ENCODE peak calls at places on chromosomes 6 and 20, in ten cellular contexts. R is NCI-H345, G is AG09309, U is KBM-7, A is lower lobe of right lung, Y is naive B cell, L is AML-193, P is posterior cingulate gyrus, X is renal cortical epithelial cell, K is amygdala. Z is an unnamed sample.

GRCh38 chr6:51569594-51569993 is 517.8 kb downstream of the PKHD1 start:
- DNase-seq in P (no peak), A (no peak), K (no peak), G (no peak), U (no peak), X (no peak), R (no peak), L (no peak), Y (no peak), Z (no peak)

GRCh38 chr20:14178952-14179351 is 158.5 kb downstream of the FLRT3 start:
- DNase-seq in K (no peak), P (no peak), A (no peak), G (no peak), X (no peak), L (no peak), U (no peak), R (no peak), Y (no peak), Z (no peak)

GRCh38 chr20:47792021-47792618 is 6.8 kb upstream of the SULF2 start:
- DNase-seq in L (no peak), R (peak), K (no peak), P (no peak), Y (no peak), U (no peak), A (peak), G (peak), X (peak), Z (no peak)

GRCh38 chr20:36461600-36462439 is 79.5 kb upstream of the MYL9 start:
- DNase-seq in A (peak), R (peak), U (peak), Y (no peak), G (no peak), X (no peak), L (peak), K (peak), P (no peak), Z (peak)

GRCh38 chr6:102118034-102118433 is 724.5 kb downstream of the GRIK2 start:
- DNase-seq in Y (no peak), U (no peak), R (no peak), L (no peak), A (no peak), P (no peak), X (no peak), K (no peak), G (no peak), Z (no peak)

GRCh38 chr6:116971959-116972358 is 94.9 kb downstream of the RFX6 start:
- DNase-seq in Y (peak), K (no peak), G (peak), L (peak), P (no peak), R (peak), U (peak), X (peak), A (no peak), Z (no peak)

GRCh38 chr6:79913369-79913768 is 34.0 kb downstream of the ELOVL4 start:
- DNase-seq in X (no peak), G (no peak), U (no peak), L (no peak), P (no peak), A (no peak), K (no peak), R (no peak), Y (no peak), Z (no peak)

GRCh38 chr6:51108563-51109234 is 290.0 kb downstream of the TFAP2B start:
- DNase-seq in A (no peak), R (no peak), Y (no peak), K (no peak), P (no peak), U (no peak), G (no peak), X (no peak), L (no peak), Z (no peak)

GRCh38 chr20:14801591-14802325 is 464.3 kb upstream of the FLRT3 start:
- DNase-seq in G (no peak), K (no peak), Y (no peak), U (no peak), L (no peak), X (no peak), R (no peak), A (no peak), P (no peak), Z (no peak)

GRCh38 chr20:47843886-47844567 is 58.7 kb upstream of the SULF2 start:
- DNase-seq in R (no peak), A (no peak), X (peak), Y (no peak), G (no peak), K (no peak), P (no peak), U (no peak), L (no peak), Z (no peak)

GRCh38 chr6:149887343-149887742 is 10.6 kb downstream of the RAET1E start:
- DNase-seq in U (no peak), Y (no peak), A (no peak), L (no peak), R (no peak), K (no peak), X (no peak), P (no peak), G (no peak), Z (no peak)

GRCh38 chr6:27871919-27872633 is 40.1 kb downstream of the OR2B2 start:
- DNase-seq in G (peak), K (no peak), U (no peak), L (peak), R (peak), X (peak), P (no peak), Y (peak), A (peak), Z (peak)

GRCh38 chr20:58406422-58407001 is 17.5 kb downstream of the VAPB start:
- DNase-seq in X (no peak), R (no peak), G (no peak), A (no peak), U (no peak), L (no peak), P (no peak), K (no peak), Y (no peak), Z (no peak)

GRCh38 chr6:138052783-138053182 is 54.4 kb downstream of the PERP start:
- DNase-seq in A (no peak), P (no peak), L (no peak), K (no peak), R (no peak), U (no peak), G (no peak), X (peak), Y (no peak), Z (no peak)

GRCh38 chr6:157710604-157711003 is 112.4 kb upstream of the SNX9 start:
- DNase-seq in P (no peak), A (no peak), Y (no peak), U (no peak), K (no peak), L (no peak), G (no peak), X (peak), R (no peak), Z (no peak)

GRCh38 chr6:111957623-111958315 is 84.5 kb upstream of the FYN start:
- DNase-seq in A (no peak), X (no peak), R (peak), K (no peak), U (no peak), G (no peak), P (no peak), Y (no peak), L (no peak), Z (no peak)

GRCh38 chr6:10391799-10392198 is 23.1 kb downstream of the TFAP2A start:
- DNase-seq in P (no peak), G (no peak), U (no peak), K (no peak), L (no peak), X (no peak), R (no peak), Y (no peak), A (no peak), Z (no peak)

GRCh38 chr6:5261545-5262109 is 314 bp downstream of the FARS2 start:
- DNase-seq in R (no peak), X (peak), Y (no peak), A (no peak), P (no peak), K (no peak), G (peak), L (no peak), U (peak), Z (no peak)

GRCh38 chr6:138307816-138308727 is 69.6 kb upstream of the SMIM28 start:
- DNase-seq in G (peak), Y (no peak), A (no peak), L (no peak), U (no peak), K (no peak), R (peak), P (peak), X (peak), Z (no peak)

GRCh38 chr6:56255370-56255769 is 8.0 kb upstream of the COL21A1 start:
- DNase-seq in U (no peak), X (peak), K (no peak), P (peak), A (no peak), Y (no peak), R (no peak), L (no peak), G (no peak), Z (no peak)

GRCh38 chr20:665276-665675 is 10.3 kb downstream of the SCRT2 start:
- DNase-seq in A (no peak), X (no peak), Y (no peak), K (no peak), G (no peak), P (no peak), U (no peak), L (no peak), R (no peak), Z (no peak)

GRCh38 chr6:34709386-34709785 is 12.8 kb upstream of the ILRUN start:
- DNase-seq in U (no peak), A (peak), K (peak), R (no peak), P (peak), G (no peak), L (no peak), Y (no peak), X (no peak), Z (peak)

GRCh38 chr6:131995924-131996323 is 44.8 kb upstream of the CCN2 start:
- DNase-seq in X (peak), Y (no peak), P (no peak), G (peak), L (no peak), K (no peak), R (no peak), U (no peak), A (no peak), Z (no peak)

GRCh38 chr20:61163027-61163426 is 89.0 kb upstream of the CDH4 start:
- DNase-seq in R (no peak), A (no peak), G (no peak), K (no peak), L (no peak), X (no peak), P (no peak), U (no peak), Y (no peak), Z (no peak)

GRCh38 chr6:41625442-41625841 is 12.8 kb upstream of the MDFI start:
- DNase-seq in U (no peak), R (peak), K (no peak), Y (no peak), A (peak), G (no peak), P (no peak), L (peak), X (peak), Z (no peak)

GRCh38 chr6:28866342-28867077 is 57.3 kb downstream of the TRIM27 start:
- DNase-seq in R (peak), K (peak), P (peak), L (peak), A (peak), Y (peak), U (peak), G (no peak), X (peak), Z (no peak)

GRCh38 chr20:44247131-44247571 is at the start of gene GDAP1L1:
- DNase-seq in U (no peak), L (no peak), X (no peak), K (peak), A (no peak), G (no peak), R (peak), Y (no peak), P (peak), Z (peak)

GRCh38 chr20:1866834-1867233 is 28.4 kb upstream of the SIRPA start:
- DNase-seq in K (no peak), L (no peak), P (no peak), A (no peak), R (peak), X (no peak), U (no peak), G (no peak), Y (no peak), Z (no peak)

GRCh38 chr6:139240161-139241010 is 51.4 kb downstream of the TXLNB start:
- DNase-seq in Y (no peak), L (no peak), G (peak), U (peak), P (peak), A (no peak), R (peak), X (no peak), K (no peak), Z (no peak)

GRCh38 chr20:51182571-51182970 is 159.7 kb upstream of the KCNG1 start:
- DNase-seq in G (no peak), A (no peak), U (no peak), R (no peak), P (no peak), X (no peak), L (no peak), Y (no peak), K (no peak), Z (no peak)

GRCh38 chr6:79971195-79971594 is 23.8 kb upstream of the ELOVL4 start:
- DNase-seq in K (no peak), U (no peak), Y (no peak), R (no peak), G (no peak), A (no peak), X (no peak), P (no peak), L (no peak), Z (no peak)

GRCh38 chr20:39853664-39854063 is 835.4 kb downstream of the MAFB start:
- DNase-seq in Y (no peak), X (peak), A (no peak), R (no peak), U (no peak), K (no peak), G (no peak), P (no peak), L (no peak), Z (no peak)